ENCODE peak calls at places on chromosome 12, in nine cellular contexts. C is A549; P is aorta; O is neural progenitor cell; U is CD4-positive, alpha-beta memory T cell; Q is testis; Y is CD8-positive, alpha-beta memory T cell; T is mucosa of descending colon; S is right cardiac atrium. W is an unnamed sample.

GRCh38 chr12:50641566-50641965 is 122.3 kb upstream of the ATF1 start:
- DNase-seq in Q (no peak), P (no peak), C (no peak), T (no peak), U (no peak), O (no peak), Y (no peak), S (no peak), W (no peak)

GRCh38 chr12:62691309-62691708 is 224.7 kb downstream of the MON2 start:
- DNase-seq in T (no peak), Y (no peak), C (no peak), Q (no peak), P (no peak), O (no peak), U (no peak), S (no peak), W (no peak)

GRCh38 chr12:104750061-104750460 is 208.0 kb downstream of the SLC41A2 start:
- DNase-seq in Q (no peak), P (no peak), T (no peak), C (no peak), U (no peak), Y (no peak), O (no peak), S (no peak), W (no peak)

GRCh38 chr12:53328043-53328435 is 6.6 kb upstream of the AAAS start:
- DNase-seq in C (no peak), Y (no peak), U (no peak), O (peak; percentile 39), Q (no peak), T (no peak), P (no peak), S (no peak), W (no peak)

GRCh38 chr12:1932264-1932777 is 13.9 kb upstream of the CACNA2D4 start:
- DNase-seq in O (no peak), C (no peak), U (no peak), Y (no peak), S (peak; percentile 87), T (peak; percentile 81), P (no peak), Q (peak; percentile 62), W (no peak)

GRCh38 chr12:47997321-47997720 is 7.0 kb downstream of the COL2A1 start:
- DNase-seq in U (no peak), S (no peak), C (no peak), T (peak; percentile 23), Q (no peak), P (peak; percentile 25), Y (no peak), O (no peak), W (no peak)

GRCh38 chr12:130124106-130124505 is 38.2 kb upstream of the FZD10 start:
- DNase-seq in Q (no peak), C (no peak), S (no peak), T (no peak), O (no peak), U (no peak), Y (no peak), P (no peak), W (no peak)

GRCh38 chr12:59904874-59905521 is 309.2 kb downstream of the SLC16A7 start:
- DNase-seq in C (no peak), Y (no peak), Q (no peak), T (no peak), P (no peak), O (no peak), S (no peak), U (no peak), W (no peak)

GRCh38 chr12:52363111-52363679 is 4.1 kb downstream of the KRT85 start:
- DNase-seq in C (no peak), U (no peak), P (no peak), T (no peak), Q (no peak), S (no peak), O (no peak), Y (no peak), W (no peak)

GRCh38 chr12:29700761-29701481 is 82.8 kb downstream of the TMTC1 start:
- DNase-seq in C (no peak), Q (no peak), S (no peak), O (no peak), P (no peak), Y (no peak), T (no peak), U (no peak), W (no peak)

GRCh38 chr12:41365653-41366131 is 177.6 kb downstream of the PDZRN4 start:
- DNase-seq in P (no peak), C (no peak), O (peak; percentile 28), T (no peak), Y (no peak), U (no peak), Q (no peak), S (no peak), W (no peak)

GRCh38 chr12:91327136-91327535 is 144.5 kb upstream of the DCN start:
- DNase-seq in S (no peak), U (no peak), P (no peak), Y (no peak), Q (no peak), C (no peak), T (no peak), O (no peak), W (no peak)

GRCh38 chr12:16175893-16176292 is 101.6 kb downstream of the SLC15A5 start:
- DNase-seq in O (no peak), P (no peak), T (no peak), U (no peak), Y (no peak), C (no peak), Q (no peak), S (no peak), W (no peak)

GRCh38 chr12:52343550-52343949 is 22.4 kb upstream of the KRT83 start:
- DNase-seq in O (no peak), P (peak; percentile 31), S (no peak), C (no peak), U (no peak), T (no peak), Q (no peak), Y (no peak), W (no peak)

GRCh38 chr12:15788266-15789214 is 648 bp downstream of the EPS8 start:
- DNase-seq in S (no peak), T (peak; percentile 60), Q (peak; percentile 65), P (peak; percentile 86), O (peak; percentile 59), U (no peak), C (peak; percentile 66), Y (peak; percentile 3), W (peak; percentile 25)

GRCh38 chr12:116662612-116663144 is 75.2 kb downstream of the SPRING1 start:
- DNase-seq in U (no peak), O (peak; percentile 80), Q (peak; percentile 58), Y (no peak), S (no peak), C (no peak), P (no peak), T (peak; percentile 55), W (no peak)

GRCh38 chr12:98894412-98895085 is 249.5 kb downstream of the APAF1 start:
- DNase-seq in Q (no peak), C (no peak), Y (no peak), U (no peak), S (peak; percentile 40), T (no peak), O (peak; percentile 70), P (no peak), W (no peak)
- H3K4me3 ChIP-seq in Q (peak overlapping the region; percentile 52), C (no peak overlapping the region), Y (no peak overlapping the region), U (no peak overlapping the region), S (peak overlapping the region; percentile 33), T (no peak overlapping the region), O (peak overlapping the region; percentile 69), P (peak overlapping the region; percentile 31), W (no peak overlapping the region)

GRCh38 chr12:133108150-133108549 is 21.9 kb downstream of the ZNF891 start:
- DNase-seq in P (no peak), U (no peak), T (no peak), O (no peak), C (no peak), Q (no peak), S (no peak), Y (no peak), W (no peak)
- H3K9me3 ChIP-seq in P (peaks cover 17% of the 10 kb centered on the region), U (peaks cover 9% of the 10 kb centered on the region), T (peaks cover 100% of the 10 kb centered on the region), O (peaks cover 86% of the 10 kb centered on the region), C (peaks cover 91% of the 10 kb centered on the region), Q (no peaks in the 10 kb centered on the region), S (peaks cover 14% of the 10 kb centered on the region), Y (peaks cover 76% of the 10 kb centered on the region), W (peaks cover 88% of the 10 kb centered on the region)

DNA sequence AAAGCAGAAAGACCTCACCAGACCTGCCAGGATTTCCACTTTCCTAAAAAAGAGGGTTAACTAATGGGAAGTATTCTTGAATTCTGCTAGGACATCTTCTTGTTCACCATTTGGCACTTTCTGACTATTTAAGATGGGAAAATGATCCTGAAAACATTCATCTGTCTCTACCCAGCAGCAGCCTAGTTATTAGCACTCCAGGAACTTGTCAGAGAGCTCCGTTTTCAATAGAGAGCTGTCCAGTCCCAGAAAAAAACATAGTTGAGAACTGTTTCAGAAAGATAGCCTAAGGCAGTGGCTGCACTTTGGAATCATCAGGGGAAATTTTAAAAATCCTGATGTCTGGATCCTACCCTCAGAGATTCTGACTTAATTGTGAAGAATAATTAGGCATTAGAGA is 22.1 kb upstream of the CEP83 start:
- DNase-seq in T (no peak), O (no peak), S (no peak), U (no peak), P (no peak), C (no peak), Y (no peak), Q (no peak), W (no peak)
- H3K4me1 ChIP-seq in T (no peaks in the 10 kb centered on the region), O (no peaks in the 10 kb centered on the region), S (no peaks in the 10 kb centered on the region), U (no peaks in the 10 kb centered on the region), P (no peaks in the 10 kb centered on the region), C (no peaks in the 10 kb centered on the region), Y (no peaks in the 10 kb centered on the region), Q (no peaks in the 10 kb centered on the region), W (no peaks in the 10 kb centered on the region)

GRCh38 chr12:68788554-68789143 is 19.3 kb upstream of the MDM2 start:
- DNase-seq in Q (no peak), P (no peak), S (no peak), Y (no peak), U (no peak), T (no peak), C (no peak), O (no peak), W (no peak)
- H3K4me3 ChIP-seq in Q (no peak overlapping the region), P (no peak overlapping the region), S (no peak overlapping the region), Y (no peak overlapping the region), U (no peak overlapping the region), T (no peak overlapping the region), C (no peak overlapping the region), O (no peak overlapping the region), W (no peak overlapping the region)

DNA sequence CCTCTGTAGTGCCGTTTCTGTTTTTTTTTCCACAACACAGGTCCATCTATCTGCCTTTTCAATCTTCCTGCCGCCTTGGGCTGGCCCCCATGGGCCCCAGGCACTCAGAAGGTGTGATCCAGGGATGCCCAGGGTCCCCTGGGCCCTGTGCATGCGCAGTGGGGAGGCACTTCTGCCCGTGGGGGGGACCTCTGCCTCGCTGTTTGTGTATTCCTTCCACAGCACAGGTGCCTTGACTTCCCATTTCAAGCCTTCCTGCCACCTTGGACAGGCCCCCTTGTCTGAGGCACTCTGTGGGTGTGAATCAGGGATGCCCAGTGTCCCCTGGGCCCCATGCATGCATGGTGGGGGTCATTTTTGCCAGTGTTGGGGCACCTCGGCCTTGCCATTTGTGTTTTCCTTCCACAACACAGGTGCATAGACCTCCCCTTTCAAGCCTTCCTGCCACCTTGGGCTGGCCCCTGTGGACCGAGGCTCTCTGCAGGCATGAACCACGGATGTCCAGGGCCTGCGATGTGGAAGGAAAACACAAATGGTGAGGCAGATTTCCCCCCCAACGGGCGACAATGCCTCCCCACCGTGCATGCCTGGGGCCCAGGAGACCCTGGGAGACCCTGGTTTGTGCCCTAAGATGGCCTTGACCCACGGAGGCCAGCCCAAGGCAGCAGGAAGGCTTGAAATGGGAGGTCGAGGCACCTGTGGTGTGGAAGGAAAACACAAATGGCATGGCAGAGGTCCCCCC is 366.5 kb downstream of the ALG10 start:
- DNase-seq in Q (no peak), O (no peak), Y (no peak), P (peak; percentile 50), U (no peak), S (peak; percentile 19), C (no peak), T (no peak), W (no peak)
- H3K9me3 ChIP-seq in Q (no peaks in the 10 kb centered on the region), O (peaks cover 4% of the 10 kb centered on the region), Y (no peaks in the 10 kb centered on the region), P (peaks cover 6% of the 10 kb centered on the region), U (no peaks in the 10 kb centered on the region), S (no peaks in the 10 kb centered on the region), C (no peaks in the 10 kb centered on the region), T (peaks cover 99% of the 10 kb centered on the region), W (peaks cover 95% of the 10 kb centered on the region)